ENCODE peak calls at places on chromosome 14, in four cellular contexts. One of them, this sample, is unnamed.

GRCh38 chr14:80095623-80096022 is 115.7 kb downstream of the DIO2 start:
- DNase-seq in GM12892: no peak
- DNase-seq in NCI-H2029: no peak
- DNase-seq in RKO: peak
- DNase-seq in this sample: no peak

GRCh38 chr14:87014854-87015253 is 978.1 kb downstream of the GALC start:
- DNase-seq in NCI-H2029: no peak
- DNase-seq in RKO: peak
- DNase-seq in GM12892: no peak
- DNase-seq in this sample: no peak

GRCh38 chr14:95255487-95255886 is 64.2 kb downstream of the CLMN start:
- DNase-seq in NCI-H2029: no peak
- DNase-seq in RKO: no peak
- DNase-seq in GM12892: no peak
- DNase-seq in this sample: no peak

GRCh38 chr14:68094158-68094557 is 274.6 kb downstream of the RAD51B start:
- DNase-seq in NCI-H2029: no peak
- DNase-seq in RKO: peak
- DNase-seq in GM12892: no peak
- DNase-seq in this sample: no peak

GRCh38 chr14:29900609-29901350 is 26.9 kb downstream of the PRKD1 start:
- DNase-seq in GM12892: no peak
- DNase-seq in NCI-H2029: no peak
- DNase-seq in RKO: no peak
- DNase-seq in this sample: no peak

GRCh38 chr14:69648480-69649414 is 37.4 kb downstream of the SUSD6 start:
- DNase-seq in GM12892: no peak
- DNase-seq in RKO: no peak
- DNase-seq in NCI-H2029: peak
- DNase-seq in this sample: no peak

GRCh38 chr14:68766299-68767247 is 26.3 kb downstream of the ZFP36L1 start:
- DNase-seq in NCI-H2029: no peak
- DNase-seq in RKO: no peak
- DNase-seq in GM12892: no peak
- DNase-seq in this sample: no peak

GRCh38 chr14:56173360-56173922 is 55.2 kb downstream of the PELI2 start:
- DNase-seq in RKO: no peak
- DNase-seq in NCI-H2029: no peak
- DNase-seq in GM12892: no peak
- DNase-seq in this sample: no peak

GRCh38 chr14:57390806-57391562 is 598 bp downstream of the NAA30 start:
- DNase-seq in RKO: peak
- DNase-seq in GM12892: peak
- DNase-seq in NCI-H2029: peak
- DNase-seq in this sample: peak

GRCh38 chr14:38973083-38973700 is 129.8 kb downstream of the SEC23A start:
- DNase-seq in RKO: no peak
- DNase-seq in NCI-H2029: no peak
- DNase-seq in GM12892: no peak
- DNase-seq in this sample: no peak

GRCh38 chr14:68794130-68794855 is 1.4 kb upstream of the ZFP36L1 start:
- DNase-seq in NCI-H2029: peak
- DNase-seq in GM12892: no peak
- DNase-seq in RKO: peak
- DNase-seq in this sample: peak

GRCh38 chr14:36320210-36321003 is at the start of gene MBIP:
- DNase-seq in NCI-H2029: peak
- DNase-seq in RKO: peak
- DNase-seq in GM12892: peak
- DNase-seq in this sample: peak

GRCh38 chr14:65993103-65993502 is 493.1 kb upstream of the CCDC196 start:
- DNase-seq in GM12892: no peak
- DNase-seq in RKO: no peak
- DNase-seq in NCI-H2029: no peak
- DNase-seq in this sample: no peak

GRCh38 chr14:79629372-79629771 is 581.9 kb downstream of the DIO2 start:
- DNase-seq in RKO: no peak
- DNase-seq in NCI-H2029: no peak
- DNase-seq in GM12892: no peak
- DNase-seq in this sample: no peak

GRCh38 chr14:99217066-99217465 is 54.9 kb downstream of the BCL11B start:
- DNase-seq in GM12892: no peak
- DNase-seq in NCI-H2029: no peak
- DNase-seq in RKO: no peak
- DNase-seq in this sample: no peak

GRCh38 chr14:35878272-35879140 is 52.4 kb downstream of the BRMS1L start:
- DNase-seq in NCI-H2029: no peak
- DNase-seq in GM12892: no peak
- DNase-seq in RKO: peak
- DNase-seq in this sample: no peak

GRCh38 chr14:32352631-32353030 is 23.5 kb downstream of the AKAP6 start:
- DNase-seq in RKO: peak
- DNase-seq in GM12892: no peak
- DNase-seq in NCI-H2029: no peak
- DNase-seq in this sample: no peak

GRCh38 chr14:60095781-60096450 is 4.2 kb downstream of the PCNX4 start:
- DNase-seq in NCI-H2029: no peak
- DNase-seq in RKO: peak
- DNase-seq in GM12892: no peak
- DNase-seq in this sample: no peak

GRCh38 chr14:96031691-96032090 is 7.5 kb upstream of the C14orf132 start:
- DNase-seq in NCI-H2029: no peak
- DNase-seq in GM12892: no peak
- DNase-seq in RKO: no peak
- DNase-seq in this sample: no peak

GRCh38 chr14:21090940-21091663 is 7.4 kb downstream of the ZNF219 start:
- DNase-seq in GM12892: no peak
- DNase-seq in NCI-H2029: no peak
- DNase-seq in RKO: no peak
- DNase-seq in this sample: no peak

GRCh38 chr14:40199101-40199500 is 766.9 kb upstream of the FBXO33 start:
- DNase-seq in NCI-H2029: no peak
- DNase-seq in GM12892: no peak
- DNase-seq in RKO: no peak
- DNase-seq in this sample: no peak

GRCh38 chr14:71398450-71398849 is 491.2 kb downstream of the PCNX1 start:
- DNase-seq in GM12892: no peak
- DNase-seq in NCI-H2029: no peak
- DNase-seq in RKO: no peak
- DNase-seq in this sample: no peak

GRCh38 chr14:51564986-51565604 is 86.6 kb upstream of the FRMD6 start:
- DNase-seq in RKO: no peak
- DNase-seq in NCI-H2029: no peak
- DNase-seq in GM12892: no peak
- DNase-seq in this sample: no peak

GRCh38 chr14:69263771-69264170 is 3.8 kb downstream of the GALNT16 start:
- DNase-seq in GM12892: no peak
- DNase-seq in NCI-H2029: no peak
- DNase-seq in RKO: no peak
- DNase-seq in this sample: no peak

GRCh38 chr14:69643430-69644200 is 32.2 kb downstream of the SUSD6 start:
- DNase-seq in NCI-H2029: peak
- DNase-seq in RKO: peak
- DNase-seq in GM12892: no peak
- DNase-seq in this sample: no peak

GRCh38 chr14:59664741-59665140 is 88.1 kb upstream of the CCDC175 start:
- DNase-seq in RKO: no peak
- DNase-seq in NCI-H2029: no peak
- DNase-seq in GM12892: no peak
- DNase-seq in this sample: no peak

GRCh38 chr14:102095871-102096568 is 9.2 kb upstream of the HSP90AA1 start:
- DNase-seq in GM12892: no peak
- DNase-seq in NCI-H2029: no peak
- DNase-seq in RKO: no peak
- DNase-seq in this sample: no peak

GRCh38 chr14:67464377-67464776 is 24.1 kb downstream of the TMEM229B start:
- DNase-seq in NCI-H2029: no peak
- DNase-seq in RKO: no peak
- DNase-seq in GM12892: no peak
- DNase-seq in this sample: no peak

GRCh38 chr14:58238252-58239247 is 6.1 kb upstream of the PSMA3 start:
- DNase-seq in RKO: no peak
- DNase-seq in GM12892: no peak
- DNase-seq in NCI-H2029: no peak
- DNase-seq in this sample: no peak

GRCh38 chr14:96598332-96598928 is 96.2 kb downstream of the PAPOLA start:
- DNase-seq in GM12892: no peak
- DNase-seq in NCI-H2029: no peak
- DNase-seq in RKO: no peak
- DNase-seq in this sample: no peak

GRCh38 chr14:105182296-105183020 is 1.3 kb upstream of the NUDT14 start:
- DNase-seq in RKO: no peak
- DNase-seq in NCI-H2029: no peak
- DNase-seq in GM12892: no peak
- DNase-seq in this sample: no peak

This sample was measured in naive B cell.